ENCODE peak calls at places on chromosomes 1 and 21, in seven cellular contexts. One of them, this sample, is unnamed.

GRCh38 chr1:197813741-197814140 is 38.5 kb upstream of the DENND1B start:
- DNase-seq in upper lobe of left lung: no peak
- DNase-seq in H1: peak
- DNase-seq in transverse colon: no peak
- DNase-seq in cardiac fibroblast: no peak
- DNase-seq in pancreas: no peak
- DNase-seq in psoas muscle: no peak
- DNase-seq in this sample: no peak

GRCh38 chr1:223153177-223154119 is 10.4 kb upstream of the TLR5 start:
- DNase-seq in transverse colon: no peak
- DNase-seq in upper lobe of left lung: no peak
- DNase-seq in H1: no peak
- DNase-seq in psoas muscle: no peak
- DNase-seq in pancreas: no peak
- DNase-seq in cardiac fibroblast: peak
- DNase-seq in this sample: no peak

GRCh38 chr1:3671371-3672180 is 19.3 kb downstream of the TP73 start:
- DNase-seq in transverse colon: no peak
- DNase-seq in cardiac fibroblast: no peak
- DNase-seq in psoas muscle: peak
- DNase-seq in pancreas: no peak
- DNase-seq in upper lobe of left lung: peak
- DNase-seq in H1: no peak
- DNase-seq in this sample: no peak

GRCh38 chr1:76330993-76331603 is 256.6 kb downstream of the ST6GALNAC3 start:
- DNase-seq in psoas muscle: no peak
- DNase-seq in transverse colon: peak
- DNase-seq in cardiac fibroblast: peak
- DNase-seq in upper lobe of left lung: no peak
- DNase-seq in H1: no peak
- DNase-seq in pancreas: peak
- DNase-seq in this sample: peak

GRCh38 chr1:5565726-5566125 is 426.5 kb downstream of the NPHP4 start:
- DNase-seq in psoas muscle: no peak
- DNase-seq in cardiac fibroblast: no peak
- DNase-seq in upper lobe of left lung: no peak
- DNase-seq in transverse colon: no peak
- DNase-seq in H1: no peak
- DNase-seq in pancreas: no peak
- DNase-seq in this sample: no peak

GRCh38 chr1:177847843-177848242 is 122.0 kb downstream of the SEC16B start:
- DNase-seq in transverse colon: no peak
- DNase-seq in psoas muscle: no peak
- DNase-seq in cardiac fibroblast: peak
- DNase-seq in pancreas: no peak
- DNase-seq in H1: no peak
- DNase-seq in upper lobe of left lung: no peak
- DNase-seq in this sample: no peak

GRCh38 chr21:43188181-43188580 is 19.4 kb downstream of the CRYAA start:
- DNase-seq in transverse colon: no peak
- DNase-seq in pancreas: peak
- DNase-seq in H1: no peak
- DNase-seq in psoas muscle: peak
- DNase-seq in cardiac fibroblast: no peak
- DNase-seq in upper lobe of left lung: peak
- DNase-seq in this sample: no peak

GRCh38 chr1:190479028-190479427 is 1.4 kb upstream of the BRINP3 start:
- DNase-seq in transverse colon: no peak
- DNase-seq in cardiac fibroblast: peak
- DNase-seq in upper lobe of left lung: no peak
- DNase-seq in H1: no peak
- DNase-seq in pancreas: no peak
- DNase-seq in psoas muscle: no peak
- DNase-seq in this sample: no peak

GRCh38 chr1:156795787-156796186 is 20.9 kb downstream of the SH2D2A start:
- DNase-seq in transverse colon: no peak
- DNase-seq in psoas muscle: no peak
- DNase-seq in cardiac fibroblast: no peak
- DNase-seq in upper lobe of left lung: no peak
- DNase-seq in H1: no peak
- DNase-seq in pancreas: no peak
- DNase-seq in this sample: no peak

GRCh38 chr1:205598841-205599666 is 32.8 kb downstream of the ELK4 start:
- DNase-seq in transverse colon: peak
- DNase-seq in psoas muscle: peak
- DNase-seq in upper lobe of left lung: no peak
- DNase-seq in pancreas: peak
- DNase-seq in H1: no peak
- DNase-seq in cardiac fibroblast: peak
- DNase-seq in this sample: no peak

GRCh38 chr21:29091032-29091431 is 17.6 kb upstream of the CCT8 start:
- DNase-seq in transverse colon: no peak
- DNase-seq in psoas muscle: no peak
- DNase-seq in H1: no peak
- DNase-seq in cardiac fibroblast: peak
- DNase-seq in pancreas: no peak
- DNase-seq in upper lobe of left lung: no peak
- DNase-seq in this sample: no peak

GRCh38 chr1:28104866-28105467 is 16.6 kb upstream of the EYA3 start:
- DNase-seq in H1: peak
- DNase-seq in upper lobe of left lung: no peak
- DNase-seq in psoas muscle: no peak
- DNase-seq in cardiac fibroblast: peak
- DNase-seq in pancreas: peak
- DNase-seq in transverse colon: peak
- DNase-seq in this sample: peak

GRCh38 chr1:29245876-29246275 is 9.6 kb downstream of the PTPRU start:
- DNase-seq in psoas muscle: no peak
- DNase-seq in upper lobe of left lung: no peak
- DNase-seq in pancreas: no peak
- DNase-seq in transverse colon: peak
- DNase-seq in H1: no peak
- DNase-seq in cardiac fibroblast: peak
- DNase-seq in this sample: no peak

GRCh38 chr1:234601217-234602017 is 8.6 kb downstream of the IRF2BP2 start:
- DNase-seq in psoas muscle: no peak
- DNase-seq in pancreas: no peak
- DNase-seq in upper lobe of left lung: no peak
- DNase-seq in transverse colon: peak
- DNase-seq in cardiac fibroblast: peak
- DNase-seq in H1: no peak
- DNase-seq in this sample: peak

GRCh38 chr1:22317231-22317919 is 134.3 kb upstream of the ZBTB40 start:
- DNase-seq in cardiac fibroblast: peak
- DNase-seq in psoas muscle: no peak
- DNase-seq in transverse colon: no peak
- DNase-seq in pancreas: no peak
- DNase-seq in upper lobe of left lung: no peak
- DNase-seq in H1: peak
- DNase-seq in this sample: peak

GRCh38 chr1:47416319-47417128 is 439 bp downstream of the FOXE3 start:
- DNase-seq in transverse colon: no peak
- DNase-seq in pancreas: no peak
- DNase-seq in cardiac fibroblast: no peak
- DNase-seq in upper lobe of left lung: peak
- DNase-seq in psoas muscle: no peak
- DNase-seq in H1: peak
- DNase-seq in this sample: no peak

GRCh38 chr1:11623702-11624101 is 30.5 kb downstream of the FBXO2 start:
- DNase-seq in cardiac fibroblast: no peak
- DNase-seq in pancreas: no peak
- DNase-seq in upper lobe of left lung: no peak
- DNase-seq in psoas muscle: no peak
- DNase-seq in transverse colon: no peak
- DNase-seq in H1: no peak
- DNase-seq in this sample: no peak

GRCh38 chr1:69911301-69911801 is 294.0 kb downstream of the LRRC40 start:
- DNase-seq in cardiac fibroblast: peak
- DNase-seq in transverse colon: no peak
- DNase-seq in psoas muscle: no peak
- DNase-seq in H1: no peak
- DNase-seq in upper lobe of left lung: no peak
- DNase-seq in pancreas: no peak
- DNase-seq in this sample: no peak

GRCh38 chr1:10969267-10969970 is 43.0 kb upstream of the TARDBP start:
- DNase-seq in transverse colon: no peak
- DNase-seq in upper lobe of left lung: no peak
- DNase-seq in psoas muscle: no peak
- DNase-seq in H1: no peak
- DNase-seq in cardiac fibroblast: no peak
- DNase-seq in pancreas: no peak
- DNase-seq in this sample: no peak

GRCh38 chr1:184158911-184159701 is 107.6 kb downstream of the TSEN15 start:
- DNase-seq in upper lobe of left lung: no peak
- DNase-seq in psoas muscle: no peak
- DNase-seq in cardiac fibroblast: no peak
- DNase-seq in H1: no peak
- DNase-seq in transverse colon: no peak
- DNase-seq in pancreas: no peak
- DNase-seq in this sample: no peak

GRCh38 chr1:219477861-219478260 is 135.0 kb downstream of the ZC3H11B start:
- DNase-seq in psoas muscle: no peak
- DNase-seq in upper lobe of left lung: no peak
- DNase-seq in transverse colon: no peak
- DNase-seq in H1: no peak
- DNase-seq in cardiac fibroblast: no peak
- DNase-seq in pancreas: no peak
- DNase-seq in this sample: no peak

GRCh38 chr1:79259390-79260336 is 253.1 kb upstream of the ADGRL4 start:
- DNase-seq in H1: no peak
- DNase-seq in cardiac fibroblast: peak
- DNase-seq in pancreas: no peak
- DNase-seq in transverse colon: no peak
- DNase-seq in upper lobe of left lung: no peak
- DNase-seq in psoas muscle: no peak
- DNase-seq in this sample: no peak

GRCh38 chr1:78688701-78689100 is 39.1 kb downstream of the IFI44 start:
- DNase-seq in psoas muscle: no peak
- DNase-seq in H1: no peak
- DNase-seq in upper lobe of left lung: no peak
- DNase-seq in transverse colon: no peak
- DNase-seq in pancreas: no peak
- DNase-seq in cardiac fibroblast: peak
- DNase-seq in this sample: no peak

GRCh38 chr1:32960342-32960741 is 4.3 kb downstream of the RNF19B start:
- DNase-seq in transverse colon: no peak
- DNase-seq in upper lobe of left lung: no peak
- DNase-seq in psoas muscle: no peak
- DNase-seq in pancreas: no peak
- DNase-seq in H1: no peak
- DNase-seq in cardiac fibroblast: no peak
- DNase-seq in this sample: no peak

GRCh38 chr1:23421752-23422312 is 2.7 kb downstream of the TCEA3 start:
- DNase-seq in upper lobe of left lung: no peak
- DNase-seq in cardiac fibroblast: peak
- DNase-seq in pancreas: peak
- DNase-seq in psoas muscle: no peak
- DNase-seq in transverse colon: peak
- DNase-seq in H1: no peak
- DNase-seq in this sample: no peak
- TF ChIP-seq CTCF in upper lobe of left lung: peak
- TF ChIP-seq CTCF in cardiac fibroblast: peak
- TF ChIP-seq CTCF in pancreas: no peak
- TF ChIP-seq CTCF in psoas muscle: no peak
- TF ChIP-seq CTCF in transverse colon: peak
- TF ChIP-seq CTCF in H1: no peak
- TF ChIP-seq CTCF in this sample: no peak

DNA sequence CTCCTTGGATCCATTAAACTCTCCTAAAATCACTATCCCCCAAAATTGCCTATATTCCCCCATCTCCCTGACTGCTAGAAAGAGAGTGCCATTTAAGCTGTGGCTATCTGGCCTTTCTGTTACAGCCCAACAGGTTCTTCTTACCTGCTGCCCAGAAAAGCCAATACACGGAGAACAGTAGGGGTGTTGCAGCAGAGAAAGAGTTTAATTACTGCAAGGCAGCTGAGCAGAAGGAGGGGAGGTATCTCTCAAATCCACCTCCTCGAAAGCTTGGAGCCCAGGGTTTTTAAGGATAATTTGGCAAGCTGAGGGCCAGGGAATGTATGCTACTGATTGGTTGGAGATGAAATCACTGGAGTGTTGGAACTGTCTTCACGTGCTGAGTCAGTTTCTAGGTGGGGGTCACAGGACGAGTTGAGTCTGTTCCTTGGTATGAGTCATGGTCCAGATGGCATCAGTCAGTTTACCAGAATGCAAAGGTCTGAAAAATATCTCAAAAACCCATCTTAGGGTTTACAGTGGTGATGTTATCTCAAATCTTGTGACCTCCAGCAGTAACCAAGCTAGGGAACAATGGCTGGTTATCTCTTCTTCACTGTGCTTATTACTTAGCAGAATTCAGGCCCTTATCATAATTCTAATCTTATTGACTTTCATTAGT is 89.8 kb downstream of the SMYD3 start:
- DNase-seq in transverse colon: no peak
- DNase-seq in H1: no peak
- DNase-seq in upper lobe of left lung: no peak
- DNase-seq in pancreas: no peak
- DNase-seq in cardiac fibroblast: peak
- DNase-seq in psoas muscle: no peak
- DNase-seq in this sample: no peak
- H3K4me3 ChIP-seq in transverse colon: no peak
- H3K4me3 ChIP-seq in H1: no peak
- H3K4me3 ChIP-seq in upper lobe of left lung: no peak
- H3K4me3 ChIP-seq in pancreas: no peak
- H3K4me3 ChIP-seq in cardiac fibroblast: no peak
- H3K4me3 ChIP-seq in psoas muscle: no peak
- H3K4me3 ChIP-seq in this sample: no peak

GRCh38 chr1:204250428-204251030 is 36.7 kb upstream of the GOLT1A start:
- DNase-seq in psoas muscle: peak
- DNase-seq in upper lobe of left lung: no peak
- DNase-seq in cardiac fibroblast: no peak
- DNase-seq in pancreas: no peak
- DNase-seq in transverse colon: no peak
- DNase-seq in H1: no peak
- DNase-seq in this sample: no peak
- TF ChIP-seq CTCF in psoas muscle: no peak
- TF ChIP-seq CTCF in upper lobe of left lung: no peak
- TF ChIP-seq CTCF in cardiac fibroblast: no peak
- TF ChIP-seq CTCF in pancreas: no peak
- TF ChIP-seq CTCF in transverse colon: no peak
- TF ChIP-seq CTCF in H1: no peak
- TF ChIP-seq CTCF in this sample: no peak

DNA sequence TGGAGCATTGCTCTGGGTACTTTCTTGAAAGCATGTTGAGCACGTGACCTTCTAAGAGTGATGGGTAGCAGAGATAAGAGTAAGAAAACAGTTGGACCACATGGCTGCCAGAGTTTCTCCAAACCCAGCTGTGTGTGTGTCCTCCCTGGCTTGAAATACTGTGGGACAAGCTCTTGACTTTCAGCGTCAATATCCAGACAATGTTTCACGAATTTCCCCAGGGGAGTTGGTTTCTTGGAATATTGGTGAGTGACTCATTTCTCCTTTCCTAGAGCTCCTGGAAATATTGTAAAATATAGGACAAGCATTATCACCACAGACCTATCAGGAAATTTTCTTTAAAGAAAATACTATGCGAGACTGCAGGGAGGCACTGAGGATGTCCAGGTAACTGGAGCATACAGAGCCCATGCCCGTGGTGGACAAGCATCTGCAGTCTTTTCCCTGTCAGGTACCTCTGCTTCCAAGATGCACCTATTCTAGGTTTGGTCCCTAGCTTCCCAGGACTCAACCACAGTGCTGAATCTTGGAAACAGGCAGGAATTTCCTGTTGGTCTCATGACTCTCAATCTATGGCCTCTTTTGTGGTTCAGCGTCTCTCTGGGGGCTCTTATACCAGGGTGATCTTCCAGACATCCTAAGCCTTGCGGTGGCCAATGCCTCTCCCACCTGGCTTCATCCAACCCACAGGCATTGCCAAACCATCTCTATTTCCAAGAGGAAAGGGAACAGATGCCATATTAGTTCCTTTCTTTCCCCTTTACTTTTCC is 67.4 kb downstream of the KCNJ6 start:
- DNase-seq in psoas muscle: no peak
- DNase-seq in H1: no peak
- DNase-seq in transverse colon: no peak
- DNase-seq in upper lobe of left lung: no peak
- DNase-seq in cardiac fibroblast: peak
- DNase-seq in pancreas: no peak
- DNase-seq in this sample: no peak
- H3K4me3 ChIP-seq in psoas muscle: no peak
- H3K4me3 ChIP-seq in H1: no peak
- H3K4me3 ChIP-seq in transverse colon: no peak
- H3K4me3 ChIP-seq in upper lobe of left lung: no peak
- H3K4me3 ChIP-seq in cardiac fibroblast: no peak
- H3K4me3 ChIP-seq in pancreas: no peak
- H3K4me3 ChIP-seq in this sample: no peak

This sample was measured in BE2C.